ENCODE peak calls at places on chromosomes 11 and 22, in nine cellular contexts. A is left ventricle myocardium inferior, E is GM23248, Z is prostate gland, C is cardiac muscle cell, D is uterus, R is lung, O is IMR-90, I is transverse colon. B is an unnamed sample. For H3K4me1, the result is how much of the 10 kb centered on the place peaks cover.

GRCh38 chr11:88538088-88538487 is 200.6 kb upstream of the CTSC start:
- DNase-seq in E (peak), O (peak), A (no peak), I (no peak), C (no peak), R (no peak), D (no peak), Z (no peak), B (no peak)

GRCh38 chr22:32376681-32377080 is 19.0 kb downstream of the RFPL3 start:
- DNase-seq in E (no peak), A (no peak), D (no peak), Z (no peak), O (no peak), R (no peak), C (no peak), I (no peak), B (no peak)

GRCh38 chr11:57155400-57155799 is 26.4 kb upstream of the LRRC55 start:
- DNase-seq in C (no peak), A (no peak), E (no peak), O (no peak), R (no peak), I (no peak), Z (no peak), D (no peak), B (no peak)

GRCh38 chr11:123405123-123405592 is 24.9 kb upstream of the GRAMD1B start:
- DNase-seq in R (no peak), D (no peak), O (no peak), A (peak), Z (no peak), I (no peak), C (peak), E (no peak), B (no peak)

GRCh38 chr22:30822216-30823014 is 127.7 kb downstream of the OSBP2 start:
- DNase-seq in D (no peak), E (peak), I (no peak), A (no peak), C (peak), Z (no peak), O (no peak), R (no peak), B (no peak)

GRCh38 chr22:26414347-26414746 is 14.7 kb upstream of the ASPHD2 start:
- DNase-seq in A (no peak), Z (no peak), D (no peak), O (no peak), I (no peak), R (no peak), E (no peak), C (no peak), B (no peak)

GRCh38 chr22:27851974-27852713 is 50.6 kb upstream of the MN1 start:
- DNase-seq in C (no peak), R (no peak), I (no peak), O (peak), D (no peak), A (no peak), E (peak), Z (no peak), B (no peak)

GRCh38 chr11:131809203-131809948 is 439.0 kb downstream of the NTM start:
- DNase-seq in O (no peak), I (no peak), Z (no peak), A (no peak), R (no peak), D (no peak), C (no peak), E (peak), B (no peak)

GRCh38 chr11:75639752-75640151 is 29.1 kb downstream of the MAP6 start:
- DNase-seq in A (peak), C (peak), R (peak), E (peak), Z (peak), O (peak), I (peak), D (peak), B (no peak)

GRCh38 chr11:117045956-117046355 is 52.3 kb downstream of the SIK3 start:
- DNase-seq in E (peak), Z (no peak), C (no peak), D (no peak), R (peak), A (no peak), I (no peak), O (no peak), B (no peak)

GRCh38 chr11:46127150-46127638 is 5.9 kb upstream of the PHF21A start:
- DNase-seq in I (peak), Z (no peak), O (peak), R (peak), D (no peak), C (no peak), A (no peak), E (peak), B (peak)

GRCh38 chr11:94194712-94195111 is 66.1 kb downstream of the PANX1 start:
- DNase-seq in E (no peak), Z (no peak), R (no peak), A (no peak), D (no peak), C (no peak), I (no peak), O (no peak), B (no peak)

GRCh38 chr22:40703731-40704130 is 24.4 kb downstream of the MCHR1 start:
- DNase-seq in D (no peak), O (no peak), C (no peak), E (no peak), Z (no peak), I (no peak), A (no peak), R (no peak), B (no peak)

GRCh38 chr11:68042219-68043028 is 3.6 kb downstream of the TCIRG1 start:
- DNase-seq in C (no peak), O (no peak), R (no peak), A (no peak), D (no peak), I (no peak), E (no peak), Z (no peak), B (no peak)
- H3K4me1 ChIP-seq in C (under half), O (under half), R (under half), A (under half), D (under half), I (under half), E (under half), Z (under half), B (under half)

DNA sequence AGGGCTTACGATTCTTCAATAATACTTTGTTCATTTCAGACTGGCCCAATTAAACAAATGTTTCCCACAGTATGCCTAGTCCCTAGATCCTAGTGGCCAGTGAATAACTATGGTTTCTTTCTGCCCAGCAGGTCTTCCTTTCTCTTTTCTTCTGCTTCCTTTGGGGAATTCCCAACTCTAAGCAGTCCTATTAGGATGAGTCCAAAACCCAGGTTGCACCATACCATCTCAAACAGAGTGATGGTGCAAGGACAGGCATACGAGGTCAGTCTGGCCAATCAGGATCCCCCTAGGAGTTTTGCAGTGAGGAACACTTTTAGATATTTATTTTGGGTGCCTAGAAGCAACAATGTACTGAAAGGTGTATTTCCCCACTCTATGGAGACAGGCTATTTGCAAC is 41.4 kb upstream of the CCDC34 start:
- DNase-seq in D (no peak), A (no peak), Z (no peak), C (no peak), O (no peak), I (no peak), E (no peak), R (no peak), B (no peak)
- H3K4me1 ChIP-seq in D (under half), A (half or more), Z (under half), C (under half), O (under half), I (under half), E (under half), R (under half), B (under half)

GRCh38 chr11:6606471-6607189 is 3.1 kb downstream of the ILK start:
- DNase-seq in I (peak), A (peak), D (peak), R (peak), O (peak), C (peak), E (peak), Z (peak), B (peak)
- H3K4me1 ChIP-seq in I (half or more), A (half or more), D (under half), R (under half), O (under half), C (under half), E (under half), Z (under half), B (half or more)

GRCh38 chr11:108733479-108734116 is 68.7 kb downstream of the DDX10 start:
- DNase-seq in O (peak), Z (no peak), E (peak), R (no peak), D (no peak), A (no peak), I (no peak), C (no peak), B (peak)
- H3K4me1 ChIP-seq in O (under half), Z (under half), E (under half), R (under half), D (under half), A (under half), I (under half), C (under half), B (under half)

DNA sequence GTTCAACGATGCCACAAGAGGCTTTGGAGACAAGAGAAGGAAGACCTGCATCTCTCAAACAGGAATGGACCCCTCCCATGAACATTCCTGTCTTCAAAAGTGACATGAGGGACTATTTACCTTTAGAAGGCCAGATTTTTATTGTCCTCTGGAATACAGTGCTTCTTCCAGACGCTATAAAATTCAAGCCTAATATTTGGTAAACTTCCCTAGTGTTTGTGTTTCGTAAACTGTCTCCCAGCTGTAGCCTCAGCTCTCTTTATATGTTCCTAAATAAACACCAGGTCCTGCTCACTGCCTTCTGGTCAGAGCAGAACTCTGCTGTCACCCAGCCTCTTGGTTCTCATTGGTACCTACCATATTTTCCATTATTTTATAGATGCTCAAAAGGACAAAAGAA is 157.7 kb downstream of the CCDC34 start:
- DNase-seq in C (no peak), R (no peak), A (no peak), Z (peak), I (no peak), O (no peak), E (no peak), D (no peak), B (no peak)
- H3K4me1 ChIP-seq in C (under half), R (under half), A (under half), Z (under half), I (half or more), O (under half), E (under half), D (under half), B (under half)

GRCh38 chr22:17098379-17098819 is 13.6 kb downstream of the IL17RA start:
- DNase-seq in A (no peak), Z (no peak), D (no peak), E (no peak), O (no peak), R (no peak), I (no peak), C (no peak), B (no peak)
- H3K4me1 ChIP-seq in A (under half), Z (under half), D (under half), E (under half), O (under half), R (under half), I (under half), C (under half), B (half or more)

B was measured in CD4-positive, alpha-beta memory T cell.